ENCODE peak calls at places on chromosomes 12 and 14, in eight cellular contexts. W is B cell; F is CD8-positive, alpha-beta T cell; D is activated B cell treated with CpG ODN at 0.5 μM for 24 hours; Q is mammary epithelial cell; U is esophagus muscularis mucosa; S is left lung; K is progenitor cell of endocrine pancreas. N is an unnamed sample.

GRCh38 chr12:108525681-108526080 is 10.6 kb downstream of the FICD start:
- DNase-seq in W (no peak), F (no peak), D (no peak), Q (peak), U (no peak), S (no peak), K (no peak), N (no peak)

GRCh38 chr12:10672231-10672868 is 1.5 kb downstream of the STYK1 start:
- DNase-seq in W (no peak), F (peak), D (no peak), Q (no peak), U (no peak), S (no peak), K (no peak), N (no peak)

GRCh38 chr12:110042260-110042659 is 6.1 kb downstream of the C12orf76 start:
- DNase-seq in W (no peak), F (no peak), D (no peak), Q (no peak), U (no peak), S (no peak), K (no peak), N (no peak)

GRCh38 chr14:99476864-99477263 is 3.8 kb downstream of the SETD3 start:
- DNase-seq in W (no peak), F (no peak), D (no peak), Q (peak), U (no peak), S (no peak), K (no peak), N (peak)

GRCh38 chr14:68902357-68902756 is 76.7 kb downstream of the ACTN1 start:
- DNase-seq in W (no peak), F (no peak), D (no peak), Q (no peak), U (no peak), S (no peak), K (no peak), N (no peak)

GRCh38 chr12:132510746-132511477 is 21.0 kb downstream of the FBRSL1 start:
- DNase-seq in W (no peak), F (no peak), D (no peak), Q (no peak), U (no peak), S (no peak), K (no peak), N (no peak)

GRCh38 chr14:74610866-74611671 is 968 bp downstream of the LTBP2 start:
- DNase-seq in W (no peak), F (no peak), D (no peak), Q (peak), U (no peak), S (no peak), K (no peak), N (no peak)

GRCh38 chr14:65231286-65231980 is 129.1 kb upstream of the MAX start:
- DNase-seq in W (no peak), F (no peak), D (no peak), Q (no peak), U (no peak), S (no peak), K (no peak), N (no peak)

GRCh38 chr14:21039059-21039422 is 3.1 kb upstream of the RNASE7 start:
- DNase-seq in W (no peak), F (no peak), D (no peak), Q (peak), U (peak), S (peak), K (no peak), N (no peak)

GRCh38 chr14:104819361-104819771 is 18.5 kb downstream of the ZBTB42 start:
- DNase-seq in W (no peak), F (no peak), D (no peak), Q (no peak), U (no peak), S (no peak), K (no peak), N (no peak)

GRCh38 chr12:42981379-42981778 is 391.8 kb upstream of the PRICKLE1 start:
- DNase-seq in W (no peak), F (no peak), D (no peak), Q (no peak), U (no peak), S (no peak), K (no peak), N (peak)

GRCh38 chr14:54814076-54814475 is 88.5 kb downstream of the GCH1 start:
- DNase-seq in W (no peak), F (no peak), D (no peak), Q (no peak), U (no peak), S (no peak), K (no peak), N (no peak)

GRCh38 chr14:68683326-68683725 is 109.5 kb downstream of the ZFP36L1 start:
- DNase-seq in W (no peak), F (no peak), D (no peak), Q (no peak), U (no peak), S (no peak), K (no peak), N (peak)

GRCh38 chr12:59372971-59373370 is 222.9 kb upstream of the SLC16A7 start:
- DNase-seq in W (no peak), F (no peak), D (no peak), Q (peak), U (no peak), S (no peak), K (no peak), N (peak)

GRCh38 chr12:121709478-121709890 is 3.1 kb upstream of the TMEM120B start:
- DNase-seq in W (no peak), F (no peak), D (no peak), Q (peak), U (no peak), S (no peak), K (no peak), N (peak)

GRCh38 chr12:110906088-110906487 is 14.3 kb downstream of the MYL2 start:
- DNase-seq in W (no peak), F (no peak), D (no peak), Q (no peak), U (no peak), S (no peak), K (no peak), N (no peak)

GRCh38 chr14:100994757-100995156 is 91.2 kb upstream of the RTL1 start:
- DNase-seq in W (no peak), F (no peak), D (no peak), Q (no peak), U (no peak), S (no peak), K (no peak), N (no peak)

GRCh38 chr14:53044486-53044885 is 93.6 kb upstream of the FERMT2 start:
- DNase-seq in W (no peak), F (no peak), D (no peak), Q (peak), U (no peak), S (no peak), K (no peak), N (no peak)

GRCh38 chr12:22169281-22169824 is 123.3 kb downstream of the CMAS start:
- DNase-seq in W (no peak), F (no peak), D (no peak), Q (peak), U (no peak), S (no peak), K (no peak), N (no peak)

GRCh38 chr12:62862259-62862881 is 72.6 kb downstream of the PPM1H start:
- DNase-seq in W (no peak), F (no peak), D (no peak), Q (peak), U (no peak), S (no peak), K (no peak), N (peak)

GRCh38 chr12:68042212-68042699 is 53.0 kb downstream of the IFNG-AS1 start:
- DNase-seq in W (peak), F (peak), D (no peak), Q (peak), U (no peak), S (no peak), K (no peak), N (peak)

GRCh38 chr14:67938046-67938445 is 118.5 kb downstream of the RAD51B start:
- DNase-seq in W (no peak), F (no peak), D (no peak), Q (no peak), U (no peak), S (no peak), K (no peak), N (no peak)

GRCh38 chr12:91327136-91327535 is 144.5 kb upstream of the DCN start:
- DNase-seq in W (no peak), F (no peak), D (no peak), Q (no peak), U (no peak), S (no peak), K (no peak), N (no peak)

GRCh38 chr12:3683670-3684069 is 69.2 kb downstream of the CRACR2A start:
- DNase-seq in W (no peak), F (no peak), D (no peak), Q (peak), U (peak), S (no peak), K (no peak), N (peak)

GRCh38 chr12:77685906-77686305 is 144.8 kb upstream of the NAV3 start:
- DNase-seq in W (no peak), F (no peak), D (no peak), Q (no peak), U (no peak), S (no peak), K (no peak), N (no peak)

GRCh38 chr12:77689510-77690086 is 141.1 kb upstream of the NAV3 start:
- DNase-seq in W (no peak), F (no peak), D (no peak), Q (no peak), U (no peak), S (no peak), K (no peak), N (no peak)

GRCh38 chr12:77687346-77687745 is 143.3 kb upstream of the NAV3 start:
- DNase-seq in W (no peak), F (no peak), D (no peak), Q (no peak), U (no peak), S (no peak), K (no peak), N (no peak)

GRCh38 chr12:77685112-77685511 is 145.6 kb upstream of the NAV3 start:
- DNase-seq in W (no peak), F (no peak), D (no peak), Q (peak), U (no peak), S (peak), K (peak), N (peak)

GRCh38 chr12:77686760-77687159 is 143.9 kb upstream of the NAV3 start:
- DNase-seq in W (no peak), F (no peak), D (no peak), Q (no peak), U (no peak), S (no peak), K (no peak), N (no peak)
- TF ChIP-seq CTCF in W (no peak), F (no peak), D (no peak), Q (no peak), U (no peak), S (no peak), K (peak), N (no peak)

DNA sequence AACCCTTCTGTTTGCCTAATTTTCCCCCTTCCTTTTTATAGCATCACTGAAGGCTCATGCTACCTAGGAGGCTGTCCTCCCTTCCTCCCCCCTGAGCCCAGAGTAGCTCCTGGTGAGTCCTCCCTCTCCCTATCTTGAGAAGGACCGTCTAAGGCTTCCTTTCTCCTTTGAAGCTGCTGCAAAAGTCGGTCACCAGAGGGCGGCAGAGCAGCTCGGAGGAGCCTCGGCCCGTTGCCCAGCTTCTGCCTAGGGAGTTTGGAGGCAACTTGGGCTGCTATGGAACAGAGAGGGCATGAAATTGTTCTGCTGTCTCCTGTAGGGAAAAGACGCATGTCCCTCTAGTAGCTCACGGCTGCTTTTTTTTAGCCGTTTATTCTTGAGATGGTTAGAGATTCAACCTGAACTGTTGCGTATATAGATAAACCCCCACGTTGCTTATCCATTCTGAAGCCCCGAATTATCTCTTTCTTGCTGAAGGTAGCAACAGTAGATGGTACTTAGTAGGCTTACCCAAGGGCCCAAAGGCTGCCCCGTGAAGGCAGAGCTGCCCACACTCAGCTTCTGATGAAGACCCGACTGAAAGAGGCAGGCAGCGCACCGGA is 5.7 kb downstream of the WNT5B start:
- DNase-seq in W (peak), F (peak), D (peak), Q (peak), U (peak), S (peak), K (peak), N (peak)
- TF ChIP-seq CTCF in W (peak), F (peak), D (no peak), Q (peak), U (peak), S (peak), K (peak), N (peak)

DNA sequence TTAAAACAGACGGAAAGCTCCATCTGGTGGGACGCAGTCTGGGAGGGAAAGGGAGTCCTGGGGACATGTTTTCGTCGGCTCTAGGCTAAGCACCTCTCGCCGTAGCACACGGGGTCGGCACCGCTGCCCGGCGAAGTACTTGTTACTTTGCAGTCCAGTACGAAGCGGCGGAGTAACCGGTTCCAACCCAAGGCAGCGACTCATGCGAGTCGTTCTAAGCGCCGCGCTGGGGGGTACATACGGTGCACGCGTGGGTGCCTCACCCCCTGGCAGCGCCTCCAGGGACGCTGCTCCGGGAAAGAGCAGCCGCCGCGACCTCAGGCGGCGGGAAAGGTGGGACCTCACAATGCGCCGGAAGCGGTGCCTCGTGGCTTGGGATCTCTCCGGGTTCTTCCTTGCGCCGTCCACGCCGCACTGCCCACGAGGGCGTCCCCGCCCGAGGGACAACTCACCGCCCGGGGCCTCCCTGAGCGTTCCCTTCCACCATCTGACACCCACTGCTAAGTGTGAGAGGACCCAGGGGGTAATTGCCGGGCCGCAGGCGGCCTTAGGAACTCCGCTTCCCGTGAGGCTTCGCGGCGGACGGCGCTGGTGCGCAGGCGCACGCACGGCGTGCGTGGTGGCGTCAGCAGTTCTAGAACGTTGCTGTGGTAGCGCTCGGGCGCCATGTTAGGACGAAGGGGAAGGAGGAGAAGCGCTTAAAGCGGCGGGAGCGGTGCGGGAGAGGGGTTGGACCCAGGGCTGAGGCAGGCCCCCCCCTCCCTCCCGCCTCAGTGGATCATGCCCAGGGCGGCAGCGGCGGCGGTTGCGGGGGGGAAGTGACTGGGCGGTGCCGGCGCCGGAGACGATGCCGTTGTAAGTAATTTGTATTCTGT is at the start of gene PAPOLA:
- DNase-seq in W (peak), F (peak), D (peak), Q (peak), U (peak), S (peak), K (peak), N (peak)
- TF ChIP-seq CTCF in W (no peak), F (no peak), D (no peak), Q (peak), U (no peak), S (peak), K (peak), N (no peak)

GRCh38 chr12:106956048-106956935 is 585 bp downstream of the TMEM263 start:
- DNase-seq in W (no peak), F (peak), D (peak), Q (peak), U (no peak), S (peak), K (peak), N (peak)
- TF ChIP-seq CTCF in W (peak), F (no peak), D (no peak), Q (peak), U (no peak), S (no peak), K (no peak), N (no peak)

GRCh38 chr12:102480401-102480800 is at the start of gene IGF1:
- DNase-seq in W (no peak), F (no peak), D (no peak), Q (no peak), U (no peak), S (no peak), K (no peak), N (peak)
- TF ChIP-seq CTCF in W (no peak), F (no peak), D (no peak), Q (no peak), U (no peak), S (no peak), K (no peak), N (no peak)

N was measured in MCF 10A.